ENCODE peak calls at places on chromosomes 7 and 10, in four cellular contexts. K is HCT116, A is uterus, D is heart left ventricle. X is an unnamed sample.

GRCh38 chr10:34240031-34240430 is 575.1 kb downstream of the PARD3 start:
- DNase-seq in A (no peak), K (no peak), D (no peak), X (no peak)

GRCh38 chr10:29926649-29927048 is 132.7 kb downstream of the JCAD start:
- DNase-seq in K (no peak), D (no peak), A (no peak), X (no peak)

GRCh38 chr7:93574269-93574645 is 267 bp downstream of the CALCR start:
- DNase-seq in A (no peak), K (no peak), D (no peak), X (no peak)

GRCh38 chr7:151427705-151428392 is 12.1 kb downstream of the CRYGN start:
- DNase-seq in K (no peak), A (peak), D (no peak), X (no peak)

GRCh38 chr10:118362103-118362502 is 20.0 kb upstream of the FAM204A start:
- DNase-seq in K (no peak), D (no peak), A (no peak), X (no peak)

GRCh38 chr10:44832595-44833390 is 78.3 kb upstream of the TMEM72 start:
- DNase-seq in D (no peak), K (no peak), A (no peak), X (no peak)

GRCh38 chr7:386385-386784 is 96.4 kb downstream of the FOXL3 start:
- DNase-seq in A (peak), D (no peak), K (no peak), X (peak)

GRCh38 chr7:140230517-140230861 is 53.7 kb upstream of the KDM7A start:
- DNase-seq in K (no peak), D (peak), A (no peak), X (peak)

GRCh38 chr7:137992738-137993394 is 9.0 kb downstream of the CREB3L2 start:
- DNase-seq in D (peak), K (no peak), A (peak), X (peak)

GRCh38 chr10:91632671-91633550 is at the start of gene PPP1R3C:
- DNase-seq in A (peak), K (no peak), D (peak), X (peak)
- TF ChIP-seq POLR2A in A (no peak), K (no peak), D (peak), X (peak)

GRCh38 chr10:80196270-80196949 is 8.9 kb downstream of the ANXA11 start:
- DNase-seq in D (peak), K (peak), A (no peak), X (no peak)

GRCh38 chr10:80195046-80195574 is 10.2 kb downstream of the ANXA11 start:
- DNase-seq in K (no peak), A (no peak), D (no peak), X (no peak)

GRCh38 chr10:80196950-80197315 is 8.4 kb downstream of the ANXA11 start:
- DNase-seq in D (no peak), A (no peak), K (no peak), X (no peak)

GRCh38 chr10:80192553-80192952 is 12.8 kb downstream of the ANXA11 start:
- DNase-seq in A (no peak), K (no peak), D (no peak), X (no peak)

DNA sequence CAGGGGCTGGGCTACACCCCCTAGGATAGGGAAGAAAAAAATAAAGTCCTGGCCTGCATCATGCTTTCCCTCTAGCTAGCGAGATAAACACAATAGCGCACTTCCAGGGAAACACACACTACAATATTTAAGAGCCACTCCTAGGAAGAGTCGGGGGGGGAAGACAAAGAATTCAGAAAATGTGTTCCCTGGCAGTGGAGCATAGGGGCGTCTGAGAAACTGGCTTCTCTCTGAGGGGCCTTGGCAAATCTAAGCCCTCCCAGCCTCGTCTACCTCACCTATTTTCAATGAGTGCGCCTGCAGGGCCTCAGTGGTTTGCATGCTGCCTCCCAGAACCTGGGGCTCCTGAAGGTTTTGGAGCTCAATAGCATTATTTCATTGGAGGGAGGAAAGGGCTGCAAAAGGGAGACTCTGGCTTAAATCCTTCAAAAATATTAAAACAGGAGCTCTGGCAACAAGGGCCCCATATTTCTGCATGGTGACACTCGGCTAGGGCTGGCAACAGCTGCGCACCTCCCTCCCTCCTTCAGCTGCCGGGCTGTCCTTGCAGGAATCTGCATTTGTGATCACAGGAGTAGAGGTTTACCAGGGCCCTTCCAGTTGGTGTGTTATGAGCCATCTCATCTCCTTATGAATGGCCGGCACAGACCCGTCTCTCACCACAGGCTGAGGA is 10.8 kb downstream of the ANXA11 start:
- DNase-seq in A (no peak), D (no peak), K (no peak), X (no peak)
- H3K4me3 ChIP-seq in A (no peak), D (no peak), K (no peak), X (no peak)

GRCh38 chr7:29297194-29297890 is 102.8 kb downstream of the CHN2 start:
- DNase-seq in K (no peak), D (no peak), A (no peak), X (no peak)
- TF ChIP-seq CTCF in K (peak), D (no peak), A (no peak), X (no peak)

GRCh38 chr10:31136386-31136785 is 104.7 kb upstream of the ZNF438 start:
- DNase-seq in D (no peak), A (no peak), K (no peak), X (no peak)

GRCh38 chr10:31133251-31133627 is 101.6 kb upstream of the ZNF438 start:
- DNase-seq in D (no peak), A (no peak), K (no peak), X (no peak)

GRCh38 chr10:31134303-31134928 is 102.8 kb upstream of the ZNF438 start:
- DNase-seq in A (peak), D (no peak), K (no peak), X (no peak)

GRCh38 chr10:31132681-31133239 is 101.1 kb upstream of the ZNF438 start:
- DNase-seq in A (no peak), D (no peak), K (no peak), X (no peak)

GRCh38 chr10:31133628-31134302 is 102.1 kb upstream of the ZNF438 start:
- DNase-seq in K (no peak), D (peak), A (peak), X (peak)
- TF ChIP-seq POLR2A in K (no peak), D (no peak), A (peak), X (no peak)

DNA sequence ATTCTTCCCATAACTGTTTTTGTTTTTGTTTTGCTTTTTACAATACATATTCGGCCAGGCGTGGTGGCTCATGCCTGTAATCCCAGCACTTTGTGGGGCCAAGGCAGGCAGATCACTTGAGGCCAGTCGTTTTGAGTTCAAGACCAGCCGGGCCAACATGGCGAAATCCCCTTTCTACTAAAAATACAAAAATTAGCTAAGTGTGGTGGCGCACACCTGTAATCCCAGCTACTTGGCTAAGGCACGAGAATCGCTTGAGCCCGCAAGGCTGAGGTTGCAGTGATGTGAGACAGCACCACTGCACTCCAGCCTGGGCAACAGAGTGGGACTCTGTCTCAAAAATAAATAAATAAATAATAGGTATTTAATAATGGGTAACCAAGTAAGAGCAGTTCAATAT is 2.3 kb downstream of the TM9SF3 start:
- DNase-seq in K (no peak), A (no peak), D (no peak), X (no peak)
- H3K4me3 ChIP-seq in K (no peak), A (no peak), D (no peak), X (no peak)

GRCh38 chr7:36151921-36152755 is 916 bp upstream of the EEPD1 start:
- DNase-seq in K (no peak), D (peak), A (no peak), X (no peak)

GRCh38 chr7:36153571-36154097 is 580 bp downstream of the EEPD1 start:
- DNase-seq in A (no peak), D (peak), K (no peak), X (no peak)

GRCh38 chr7:36152756-36153570 is at the start of gene EEPD1:
- DNase-seq in D (peak), A (peak), K (peak), X (peak)

GRCh38 chr7:36155811-36156361 is 2.8 kb downstream of the EEPD1 start:
- DNase-seq in A (no peak), K (no peak), D (peak), X (peak)

DNA sequence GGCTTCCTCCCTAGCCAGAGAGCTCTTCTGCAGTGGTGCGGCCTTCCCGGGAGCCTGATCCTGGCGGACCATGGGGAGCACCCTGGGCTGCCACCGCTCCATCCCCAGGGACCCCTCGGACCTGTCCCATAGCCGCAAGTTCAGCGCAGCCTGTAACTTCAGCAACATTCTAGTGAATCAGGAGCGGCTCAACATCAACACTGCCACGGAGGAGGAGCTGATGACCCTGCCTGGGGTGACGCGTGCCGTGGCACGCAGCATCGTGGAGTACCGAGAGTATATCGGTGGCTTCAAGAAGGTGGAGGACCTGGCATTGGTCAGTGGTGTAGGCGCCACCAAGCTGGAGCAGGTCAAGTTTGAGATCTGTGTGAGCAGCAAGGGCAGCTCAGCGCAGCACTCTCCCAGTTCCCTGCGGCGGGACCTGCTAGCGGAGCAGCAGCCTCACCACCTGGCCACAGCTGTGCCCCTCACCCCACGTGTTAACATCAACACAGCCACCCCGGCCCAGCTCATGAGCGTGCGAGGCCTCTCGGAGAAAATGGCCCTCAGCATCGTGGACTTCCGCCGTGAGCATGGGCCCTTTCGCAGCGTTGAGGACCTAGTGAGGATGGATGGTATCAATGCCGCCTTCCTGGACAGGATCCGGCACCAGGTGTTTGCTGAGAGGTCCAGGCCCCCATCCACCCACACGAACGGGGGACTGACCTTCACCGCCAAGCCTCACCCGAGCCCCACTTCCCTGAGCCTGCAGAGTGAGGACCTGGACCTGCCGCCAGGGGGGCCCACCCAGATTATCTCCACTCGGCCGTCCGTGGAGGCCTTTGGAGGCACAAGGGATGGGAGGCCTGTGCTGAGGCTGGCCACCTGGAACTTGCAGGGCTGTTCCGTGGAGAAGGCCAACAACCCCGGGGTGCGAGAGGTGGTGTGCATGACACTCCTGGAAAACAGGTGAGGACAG is 1.5 kb downstream of the EEPD1 start:
- DNase-seq in A (no peak), K (no peak), D (peak), X (no peak)
- TF ChIP-seq CTCF in A (no peak), K (no peak), D (no peak), X (no peak)

DNA sequence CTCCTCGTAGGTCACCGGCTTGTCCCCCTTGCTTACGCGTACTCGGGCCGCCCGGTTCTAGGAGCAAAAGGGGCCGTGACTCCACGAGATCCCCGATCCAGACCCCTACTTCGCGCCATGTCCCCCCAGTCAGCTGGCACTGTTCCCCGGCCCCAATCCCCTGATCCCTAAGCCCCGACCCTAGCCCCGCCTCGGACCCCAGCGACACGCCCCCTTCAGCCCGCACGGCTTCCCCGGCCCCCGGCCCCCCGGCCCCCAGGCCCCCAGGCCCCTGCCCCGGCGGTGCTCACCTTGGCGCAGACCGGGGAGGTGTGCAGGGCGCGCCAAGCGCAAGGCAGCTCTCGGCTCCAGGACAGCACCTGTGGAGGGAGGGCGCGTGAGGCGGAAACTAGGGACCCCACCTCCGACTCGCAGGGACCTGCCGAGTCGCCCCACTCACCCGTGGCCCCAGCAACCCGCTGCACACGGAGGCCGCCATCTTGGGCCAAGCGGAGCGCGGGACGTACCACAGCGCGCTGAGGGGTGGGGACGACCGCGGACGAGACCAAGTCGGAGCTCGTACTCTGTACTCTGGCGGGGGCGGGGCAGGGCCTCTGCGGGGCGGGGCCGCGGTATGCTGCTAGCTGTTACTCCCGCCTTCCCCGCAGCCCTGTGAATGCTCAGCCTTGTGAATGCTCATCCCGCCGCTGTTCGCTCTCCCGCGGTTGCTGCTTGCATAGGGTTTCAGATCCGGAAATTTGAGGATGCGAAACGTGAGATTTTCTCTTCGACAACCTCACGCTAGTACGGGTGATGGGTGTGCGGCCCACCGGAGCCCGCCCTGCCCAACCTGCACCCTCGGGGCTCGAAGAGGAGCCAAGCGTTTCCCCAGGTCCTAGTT is at the start of gene MRPS24:
- DNase-seq in A (peak), D (peak), K (peak), X (peak)
- TF ChIP-seq POLR2A in A (peak), D (no peak), K (peak), X (no peak)

DNA sequence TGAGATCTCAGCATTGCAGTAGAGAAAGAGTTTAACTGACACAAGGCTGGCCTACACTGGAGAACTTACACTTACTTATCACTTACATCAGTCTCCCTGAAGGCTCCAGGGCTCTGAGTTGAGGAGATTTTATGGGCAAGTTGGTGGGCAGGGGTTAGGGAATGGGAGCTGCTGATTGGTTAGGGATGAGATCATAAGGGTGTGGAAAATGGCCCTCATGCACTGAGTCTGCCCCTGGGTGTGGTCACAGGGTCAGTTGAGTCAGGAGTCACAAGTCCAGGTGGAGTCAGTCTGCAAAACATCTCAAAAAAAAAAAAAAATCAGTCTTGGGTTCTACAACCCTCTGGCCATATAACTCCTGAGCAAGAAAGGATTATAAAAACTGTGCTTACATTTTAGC is 60.5 kb downstream of the PPP1R17 start:
- DNase-seq in A (no peak), K (no peak), D (no peak), X (no peak)
- H3K4me3 ChIP-seq in A (no peak), K (no peak), D (no peak), X (no peak)

GRCh38 chr7:136698977-136699376 is 169.5 kb upstream of the CHRM2 start:
- DNase-seq in K (no peak), D (no peak), A (no peak), X (no peak)

GRCh38 chr7:136693166-136694119 is 175.0 kb upstream of the CHRM2 start:
- DNase-seq in D (no peak), A (no peak), K (no peak), X (no peak)

DNA sequence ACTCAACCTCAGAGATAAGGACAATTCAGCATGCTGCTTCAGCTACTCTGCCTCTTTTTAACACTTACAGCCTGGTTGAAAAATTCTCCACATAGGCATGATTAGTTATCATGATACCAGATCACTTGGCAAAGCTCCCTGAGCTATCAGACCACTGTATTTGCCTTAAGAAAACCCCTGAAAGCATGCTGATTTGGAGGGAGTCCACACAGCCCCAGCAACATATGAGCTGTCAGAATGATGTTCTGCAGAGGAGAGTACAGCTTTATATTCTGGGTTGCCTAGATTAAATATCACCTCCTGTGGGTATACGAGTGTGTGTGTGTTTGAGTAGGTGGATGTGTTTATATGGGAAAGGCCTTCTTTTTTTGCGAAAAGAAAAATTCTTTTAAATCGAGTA is 170.2 kb upstream of the CHRM2 start:
- DNase-seq in A (no peak), D (no peak), K (no peak), X (no peak)
- TF ChIP-seq CTCF in A (no peak), D (no peak), K (no peak), X (no peak)

GRCh38 chr7:11212816-11213215 is 239.1 kb downstream of the PHF14 start:
- DNase-seq in K (no peak), D (no peak), A (no peak), X (no peak)

GRCh38 chr7:11207565-11207964 is 233.9 kb downstream of the PHF14 start:
- DNase-seq in A (no peak), K (no peak), D (no peak), X (no peak)

GRCh38 chr7:11213246-11213645 is 239.6 kb downstream of the PHF14 start:
- DNase-seq in A (no peak), K (no peak), D (no peak), X (no peak)

GRCh38 chr7:11212080-11212711 is 238.5 kb downstream of the PHF14 start:
- DNase-seq in K (peak), D (peak), A (peak), X (peak)

GRCh38 chr7:11210374-11210773 is 236.7 kb downstream of the PHF14 start:
- DNase-seq in D (no peak), A (no peak), K (no peak), X (no peak)
- TF ChIP-seq POLR2A in D (no peak), A (no peak), K (no peak), X (no peak)

X was measured in lower leg skin.